ENCODE peak calls at places on chromosome 18, in four cellular contexts. W, N, P and I are unnamed samples.

GRCh38 chr18:8783994-8784530 is 78.7 kb downstream of the MTCL1 start:
- DNase-seq in P (no peak), W (no peak), N (no peak), I (no peak)

GRCh38 chr18:34592961-34593382 is 117.1 kb upstream of the DTNA start:
- DNase-seq in N (no peak), W (no peak), P (no peak), I (no peak)

GRCh38 chr18:42001801-42002200 is 46.8 kb downstream of the PIK3C3 start:
- DNase-seq in P (no peak), N (no peak), W (no peak), I (no peak)

GRCh38 chr18:45342653-45343052 is 272.6 kb upstream of the SLC14A2 start:
- DNase-seq in W (no peak), N (no peak), P (no peak), I (no peak)

GRCh38 chr18:56696966-56697365 is 45.8 kb downstream of the WDR7 start:
- DNase-seq in P (no peak), N (no peak), W (no peak), I (peak)

GRCh38 chr18:58042826-58043362 is 1.1 kb upstream of the NEDD4L start:
- DNase-seq in P (no peak), N (no peak), W (no peak), I (no peak)

GRCh38 chr18:56637897-56638231 is 528 bp downstream of the TXNL1 start:
- DNase-seq in N (no peak), P (no peak), W (no peak), I (no peak)

GRCh38 chr18:13264091-13264777 is 45.7 kb downstream of the LDLRAD4 start:
- DNase-seq in P (no peak), N (no peak), W (no peak), I (no peak)

GRCh38 chr18:3246636-3247242 is 862 bp upstream of the MYL12A start:
- DNase-seq in P (no peak), N (peak), W (no peak), I (no peak)

GRCh38 chr18:8754995-8755955 is 49.9 kb downstream of the MTCL1 start:
- DNase-seq in P (no peak), N (no peak), W (peak), I (no peak)

GRCh38 chr18:14074187-14074586 is 58.0 kb downstream of the ZNF519 start:
- DNase-seq in N (peak), P (no peak), W (no peak), I (peak)

GRCh38 chr18:23257686-23258565 is 122.6 kb downstream of the CABLES1 start:
- DNase-seq in P (no peak), W (no peak), N (no peak), I (no peak)

GRCh38 chr18:55268146-55268545 is 308.9 kb upstream of the CCDC68 start:
- DNase-seq in N (no peak), W (peak), P (no peak), I (no peak)

GRCh38 chr18:492451-492850 is 8.1 kb downstream of the COLEC12 start:
- DNase-seq in N (no peak), W (no peak), P (no peak), I (no peak)

GRCh38 chr18:44841769-44842587 is 161.3 kb downstream of the SETBP1 start:
- DNase-seq in P (no peak), W (no peak), N (no peak), I (no peak)

GRCh38 chr18:34122724-34123334 is 101.9 kb downstream of the NOL4 start:
- DNase-seq in W (peak), P (peak), N (peak), I (peak)

GRCh38 chr18:9404565-9405060 is 70.0 kb downstream of the TWSG1 start:
- DNase-seq in P (no peak), W (no peak), N (peak), I (no peak)

GRCh38 chr18:58178476-58178875 is 134.4 kb downstream of the NEDD4L start:
- DNase-seq in W (no peak), P (peak), N (no peak), I (no peak)

GRCh38 chr18:75267643-75268184 is 57.1 kb downstream of the TSHZ1 start:
- DNase-seq in N (no peak), W (peak), P (no peak), I (no peak)

GRCh38 chr18:9333441-9334350 is 877 bp upstream of the TWSG1 start:
- DNase-seq in W (no peak), N (no peak), P (no peak), I (peak)

GRCh38 chr18:3451989-3452749 is 2.2 kb downstream of the TGIF1 start:
- DNase-seq in P (no peak), N (peak), W (no peak), I (peak)

DNA sequence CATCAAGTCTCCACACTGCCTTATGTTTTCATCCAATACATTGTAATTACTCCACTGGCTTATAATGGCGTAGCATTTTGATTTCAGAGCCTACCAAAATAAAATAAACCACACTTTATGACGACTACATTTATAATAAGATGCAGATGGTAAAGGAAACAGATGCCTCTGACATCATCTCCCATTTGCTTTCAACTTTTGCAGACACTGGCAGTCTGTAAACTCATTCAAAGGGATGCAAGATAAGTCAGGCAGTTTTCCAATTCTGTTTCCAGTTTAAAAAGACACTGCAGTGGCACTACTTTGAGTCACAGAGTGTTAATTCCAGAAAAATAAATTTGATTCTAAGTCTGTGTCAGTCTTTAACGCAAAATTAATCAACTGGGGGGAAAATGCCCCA is 6.8 kb downstream of the DSEL start:
- DNase-seq in P (no peak), N (no peak), W (no peak), I (no peak)
- TF ChIP-seq POLR2AphosphoS2 in P (no peak), N (no peak), W (no peak), I (no peak)

DNA sequence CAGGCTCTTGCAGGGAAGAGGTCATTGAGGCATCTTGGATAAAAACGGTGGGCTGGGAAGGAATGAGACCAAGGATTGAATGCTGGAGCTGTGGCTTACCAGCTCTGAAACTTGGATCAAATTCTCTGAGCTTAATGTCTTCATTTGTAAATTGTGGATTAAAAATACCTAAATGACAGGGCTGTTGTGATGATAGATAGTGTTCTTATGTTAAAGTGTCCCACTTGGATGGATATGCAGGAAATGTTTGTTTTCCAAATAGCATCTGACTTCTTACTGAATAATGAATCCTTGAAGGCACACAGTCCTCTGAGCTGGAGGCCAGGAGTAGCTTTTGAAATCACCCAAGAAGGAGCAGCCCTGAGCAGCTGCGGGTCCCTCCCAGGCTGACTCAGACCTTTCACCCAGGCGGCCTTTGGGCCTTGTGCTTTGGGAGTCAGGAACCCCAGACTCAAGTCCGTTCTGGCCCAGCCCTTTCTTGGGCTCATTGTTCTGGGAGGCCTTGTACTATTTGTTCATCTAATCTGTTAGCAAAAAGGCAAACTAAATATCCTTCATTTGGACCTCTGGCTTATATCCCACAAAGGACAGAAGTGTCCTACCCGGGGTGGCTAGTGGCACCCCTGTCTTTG is 173.0 kb upstream of the GATA6 start:
- DNase-seq in N (no peak), P (peak), W (no peak), I (no peak)
- TF ChIP-seq POLR2AphosphoS2 in N (no peak), P (no peak), W (no peak), I (no peak)

DNA sequence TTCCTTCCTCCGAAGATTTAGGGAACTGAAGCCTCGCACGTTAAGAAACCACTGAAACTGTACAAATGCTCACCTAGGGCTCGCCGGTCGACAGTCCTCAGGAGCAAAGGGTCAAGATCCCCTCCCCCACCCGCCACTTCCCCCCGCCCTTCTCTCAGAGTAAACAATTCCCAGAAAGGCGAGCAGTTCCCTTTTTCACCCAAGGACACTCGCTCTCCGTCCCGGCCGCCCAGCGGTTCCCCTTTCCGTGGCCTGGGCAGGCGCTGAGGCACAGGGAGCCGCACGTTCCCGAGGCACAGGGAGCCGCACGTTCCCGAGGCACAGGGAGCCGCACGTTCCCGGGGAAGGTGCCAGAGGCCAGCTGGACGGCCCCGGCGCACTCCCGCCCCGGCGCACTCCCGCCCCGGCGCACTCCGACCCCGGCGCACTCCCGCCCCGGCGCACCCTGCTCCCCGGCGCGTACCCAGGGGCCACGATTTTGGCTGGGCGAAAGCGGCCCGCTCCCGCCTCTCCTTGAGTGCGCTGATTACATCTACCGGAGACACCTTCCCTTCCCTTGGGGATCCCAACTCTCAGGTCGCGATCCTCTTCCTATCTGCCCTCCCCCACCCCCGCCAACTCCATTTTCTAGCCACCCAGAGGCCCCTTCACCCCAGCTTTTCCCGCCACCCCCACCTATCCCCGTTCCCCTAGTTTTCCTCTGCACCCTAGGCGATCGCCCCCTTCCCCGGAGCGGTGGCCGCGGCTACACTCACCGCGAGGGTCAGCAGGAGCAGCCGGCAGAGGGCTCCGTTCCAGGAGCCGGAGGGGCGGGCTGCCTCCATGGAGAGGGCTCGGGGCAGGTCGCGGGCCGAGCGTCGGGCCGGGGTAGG is 837 bp downstream of the DSC2 start:
- DNase-seq in P (peak), W (no peak), N (peak), I (peak)
- TF ChIP-seq POLR2AphosphoS2 in P (no peak), W (no peak), N (no peak), I (no peak)

GRCh38 chr18:79393181-79393598 is 2.5 kb upstream of the NFATC1 start:
- DNase-seq in N (no peak), W (no peak), P (no peak), I (no peak)
- TF ChIP-seq POLR2AphosphoS2 in N (no peak), W (no peak), P (no peak), I (no peak)

DNA sequence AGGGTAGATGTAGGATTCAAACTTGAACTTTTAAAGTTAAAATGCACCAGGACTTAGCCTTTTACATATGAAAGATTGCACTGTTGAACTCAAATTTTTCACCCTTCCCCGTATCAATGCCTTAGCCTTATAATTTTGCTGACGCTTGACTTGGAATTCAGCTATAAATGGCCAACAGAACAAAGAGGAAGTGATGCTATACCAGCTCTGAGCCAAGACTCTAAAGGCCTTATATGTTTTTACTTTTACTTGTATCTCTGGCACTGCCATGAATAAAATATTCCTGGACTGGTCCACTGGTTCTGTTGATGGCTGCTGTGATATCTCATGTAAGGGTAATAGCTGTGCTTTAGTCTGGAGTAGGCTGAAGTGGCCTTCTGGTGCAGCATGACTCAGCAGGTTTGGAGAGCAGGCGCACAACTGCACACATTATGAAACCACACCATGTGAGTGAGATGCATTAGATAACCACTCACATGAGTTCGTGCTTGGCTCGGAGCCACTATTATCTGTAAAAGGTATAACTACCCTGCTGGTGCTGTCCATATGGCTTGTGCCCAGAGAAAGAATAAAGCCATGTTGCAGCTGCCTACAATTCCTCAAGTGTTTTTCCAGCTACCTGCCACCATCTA is 8.4 kb upstream of the IER3IP1 start:
- DNase-seq in N (peak), W (no peak), P (peak), I (no peak)
- TF ChIP-seq POLR2AphosphoS2 in N (no peak), W (no peak), P (no peak), I (no peak)

GRCh38 chr18:63177259-63177658 is 142.3 kb downstream of the BCL2 start:
- DNase-seq in P (no peak), N (no peak), W (no peak), I (no peak)

GRCh38 chr18:63173983-63174382 is 145.6 kb downstream of the BCL2 start:
- DNase-seq in P (no peak), N (no peak), W (no peak), I (no peak)

GRCh38 chr18:63177822-63178525 is 141.6 kb downstream of the BCL2 start:
- DNase-seq in P (no peak), N (no peak), W (no peak), I (no peak)

GRCh38 chr18:63178526-63178880 is 141.1 kb downstream of the BCL2 start:
- DNase-seq in P (no peak), W (no peak), N (no peak), I (no peak)

DNA sequence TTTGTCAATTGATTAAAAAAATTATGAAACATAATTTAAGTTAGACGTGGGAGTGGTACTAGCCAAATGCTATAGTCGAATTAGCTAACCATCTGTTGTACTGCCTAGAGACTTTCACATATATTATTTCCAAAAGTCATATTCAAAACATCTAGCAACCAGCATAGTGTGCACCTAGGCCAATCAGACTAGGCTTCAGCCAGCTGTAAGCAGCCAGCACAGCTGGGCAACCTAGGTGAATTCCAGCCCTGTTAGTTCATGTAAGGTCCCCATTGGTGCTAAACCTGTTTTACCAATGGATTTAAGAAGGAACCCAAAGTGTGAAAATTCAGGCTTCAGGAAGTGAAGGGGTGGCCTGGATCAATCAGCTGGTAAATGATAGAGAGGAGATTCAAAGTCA is 144.3 kb downstream of the BCL2 start:
- DNase-seq in N (no peak), W (no peak), P (no peak), I (no peak)
- TF ChIP-seq POLR2AphosphoS2 in N (no peak), W (no peak), P (no peak), I (no peak)

GRCh38 chr18:48921305-48922202 is 29.2 kb downstream of the SMAD7 start:
- DNase-seq in W (no peak), P (no peak), N (no peak), I (no peak)
- TF ChIP-seq POLR2AphosphoS2 in W (no peak), P (no peak), N (no peak), I (no peak)

DNA sequence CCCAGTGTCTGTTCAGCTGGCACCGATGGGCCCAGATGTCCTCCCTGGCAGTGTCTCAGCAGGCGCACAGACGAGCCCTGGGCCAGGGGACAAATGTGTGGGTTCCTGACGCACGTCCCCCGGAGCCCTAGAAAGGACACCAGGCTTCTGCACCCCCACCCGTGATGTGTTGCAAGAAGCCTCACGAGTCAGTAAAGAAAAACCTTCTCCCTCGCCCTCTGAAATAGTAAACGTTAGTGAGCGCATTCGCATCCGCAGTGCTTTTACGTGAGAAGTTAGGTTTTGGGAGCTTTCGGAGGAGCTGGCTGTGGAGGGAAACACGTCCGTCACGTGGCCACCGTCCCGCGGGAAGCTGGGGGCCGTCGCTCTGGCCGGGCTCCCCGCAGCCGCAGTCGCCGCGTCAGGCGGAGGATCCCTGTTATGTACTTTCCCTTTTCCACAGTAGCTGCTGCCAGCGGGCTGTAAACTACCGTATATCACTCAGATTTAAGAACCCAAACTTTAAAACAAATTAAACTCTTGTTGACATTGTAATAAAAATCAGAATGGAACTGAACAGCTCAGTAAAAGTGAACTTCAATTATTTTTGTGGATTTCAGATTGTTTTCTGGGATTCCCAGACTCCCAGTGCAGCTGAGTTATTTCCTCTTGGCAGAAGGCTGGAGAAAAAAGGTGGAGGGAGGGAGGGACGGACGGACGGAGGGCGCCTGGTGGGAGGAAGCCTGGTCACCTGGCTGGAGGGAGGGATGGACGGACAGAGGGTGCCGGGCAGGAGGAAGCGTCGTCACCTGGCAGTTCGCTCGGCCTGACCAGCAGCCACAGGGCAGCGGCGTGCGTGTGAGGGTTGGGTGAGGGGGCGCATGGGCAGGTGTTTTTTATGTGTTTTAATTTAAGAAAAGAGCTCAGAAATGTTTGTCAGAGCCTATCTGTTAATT is 112.1 kb downstream of the NFATC1 start:
- DNase-seq in W (no peak), P (no peak), N (no peak), I (no peak)
- TF ChIP-seq POLR2AphosphoS2 in W (no peak), P (no peak), N (no peak), I (no peak)